ENCODE peak calls at places on chromosomes 4 and X, in eight cellular contexts. O is tibial artery; U is brain microvascular endothelial cell; P is HepG2; F is RWPE1; K is tibial nerve; M is CD4-positive, alpha-beta memory T cell; W is pancreas. L is an unnamed sample.

GRCh38 chrX:42459735-42460134 is 318.2 kb downstream of the PPP1R2C start:
- DNase-seq in K (no peak), F (no peak), U (no peak), W (no peak), M (no peak), P (peak; percentile 1), O (no peak), L (no peak)

GRCh38 chrX:134975516-134975915 is 15.3 kb upstream of the SMIM10 start:
- DNase-seq in U (no peak), F (no peak), M (no peak), W (no peak), P (no peak), O (no peak), K (no peak), L (no peak)

GRCh38 chrX:10722804-10723364 is 102.5 kb upstream of the MID1 start:
- DNase-seq in F (peak; percentile 38), M (peak; percentile 15), O (peak; percentile 63), P (no peak), K (peak; percentile 79), U (peak; percentile 60), W (no peak), L (peak; percentile 17)

GRCh38 chr4:14529653-14530052 is 472.6 kb upstream of the CPEB2 start:
- DNase-seq in K (no peak), W (no peak), U (peak; percentile 72), M (no peak), P (no peak), F (peak; percentile 0), O (no peak), L (no peak)

GRCh38 chr4:140870427-140870826 is 114.2 kb upstream of the TBC1D9 start:
- DNase-seq in M (no peak), P (no peak), F (no peak), O (no peak), U (no peak), K (no peak), W (no peak), L (no peak)

GRCh38 chrX:34884693-34885277 is 57.8 kb upstream of the FAM47B start:
- DNase-seq in P (no peak), M (no peak), K (peak; percentile 4), W (no peak), U (peak; percentile 71), O (no peak), F (peak; percentile 53), L (no peak)

GRCh38 chrX:54950730-54951375 is 30.2 kb downstream of the TRO start:
- DNase-seq in F (no peak), M (no peak), W (no peak), P (no peak), U (no peak), K (no peak), O (no peak), L (no peak)

GRCh38 chrX:72387247-72387646 is 81.5 kb upstream of the CITED1 start:
- DNase-seq in K (no peak), M (no peak), W (no peak), F (no peak), U (no peak), P (no peak), O (no peak), L (no peak)

GRCh38 chr4:8320386-8320750 is 50.8 kb downstream of the HTRA3 start:
- DNase-seq in O (no peak), F (no peak), M (no peak), W (peak; percentile 11), P (peak; percentile 18), U (no peak), K (no peak), L (no peak)

GRCh38 chr4:8393593-8394038 is 46.9 kb downstream of the ACOX3 start:
- DNase-seq in K (peak; percentile 67), W (no peak), P (no peak), F (peak; percentile 69), O (peak; percentile 81), M (no peak), U (peak; percentile 95), L (no peak)

GRCh38 chr4:74006009-74006476 is 7.6 kb upstream of the CXCL5 start:
- DNase-seq in O (no peak), P (no peak), K (no peak), U (no peak), W (no peak), F (no peak), M (no peak), L (no peak)

DNA sequence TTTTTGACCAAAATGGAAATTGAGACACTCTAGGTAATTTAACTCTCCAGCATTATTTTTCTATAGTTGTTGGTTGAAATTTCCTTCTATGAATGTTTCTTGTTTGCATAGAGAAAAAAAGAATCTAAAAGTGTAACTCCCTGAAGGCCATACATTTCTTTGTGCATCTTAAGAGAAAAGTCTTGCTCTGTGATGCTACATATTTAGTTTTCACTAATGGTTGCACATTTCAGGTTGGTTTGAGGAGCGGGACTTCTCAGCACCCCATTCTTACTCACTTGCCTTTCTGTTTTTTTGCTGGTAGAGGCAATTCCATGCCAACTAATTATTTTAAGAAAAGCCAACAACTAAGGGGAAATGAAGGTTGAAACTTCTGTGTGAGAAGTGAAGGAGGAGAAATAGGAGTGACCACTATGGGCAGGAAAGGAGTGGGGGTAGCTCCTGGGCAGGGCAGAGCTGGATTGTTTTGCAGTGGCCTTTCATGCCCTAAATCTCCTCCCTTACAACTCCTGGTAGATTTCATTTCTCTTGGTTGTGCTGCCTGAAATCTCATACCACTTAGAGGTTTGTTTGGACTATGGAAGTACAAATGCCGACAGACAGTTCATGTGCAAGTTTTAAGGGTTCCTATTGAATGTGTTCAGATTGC is 76.6 kb downstream of the RAPGEF2 start:
- DNase-seq in F (no peak), M (no peak), O (no peak), K (no peak), P (no peak), U (no peak), W (no peak), L (no peak)
- H3K27ac ChIP-seq in F (no peak overlapping the region), M (no peak overlapping the region), O (peak overlapping the region; percentile 61), K (peak overlapping the region; percentile 64), P (no peak overlapping the region), U (no peak overlapping the region), W (no peak overlapping the region), L (no peak overlapping the region)

DNA sequence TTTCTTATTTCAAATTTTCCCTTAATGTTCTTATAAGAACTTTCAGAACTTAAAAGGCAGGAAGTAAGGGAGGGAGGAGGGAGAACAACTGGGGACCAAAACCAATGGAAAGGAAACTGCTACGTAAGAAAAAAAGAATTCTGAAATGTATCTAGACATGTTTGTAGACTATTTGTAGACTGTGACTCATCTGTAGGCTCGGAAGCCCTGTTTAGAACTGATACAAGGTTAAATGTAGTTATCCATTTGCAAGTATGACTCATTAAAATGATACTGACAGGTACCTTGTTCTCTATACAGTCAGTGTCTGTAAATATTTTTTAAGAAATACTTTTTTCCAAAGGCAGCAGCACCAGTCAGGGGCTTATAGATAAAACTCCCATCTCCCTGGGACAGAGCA is 202.0 kb downstream of the DHX15 start:
- DNase-seq in F (peak; percentile 77), K (no peak), U (no peak), W (no peak), O (no peak), P (peak; percentile 75), M (no peak), L (no peak)
- H3K27ac ChIP-seq in F (peak overlapping the region; percentile 52), K (no peak overlapping the region), U (no peak overlapping the region), W (peak overlapping the region; percentile 33), O (no peak overlapping the region), P (no peak overlapping the region), M (no peak overlapping the region), L (no peak overlapping the region)

GRCh38 chr4:181478675-181479074 is 764.5 kb upstream of the TENM3 start:
- DNase-seq in O (no peak), M (no peak), K (no peak), W (no peak), P (no peak), F (no peak), U (no peak), L (no peak)
- H3K27ac ChIP-seq in O (no peak overlapping the region), M (no peak overlapping the region), K (no peak overlapping the region), W (no peak overlapping the region), P (no peak overlapping the region), F (no peak overlapping the region), U (no peak overlapping the region), L (no peak overlapping the region)

GRCh38 chr4:182201871-182202270 is 41.3 kb upstream of the TENM3 start:
- DNase-seq in M (no peak), W (no peak), P (no peak), U (no peak), K (no peak), O (no peak), F (no peak), L (no peak)
- H3K27ac ChIP-seq in M (no peak overlapping the region), W (no peak overlapping the region), P (no peak overlapping the region), U (no peak overlapping the region), K (no peak overlapping the region), O (no peak overlapping the region), F (no peak overlapping the region), L (no peak overlapping the region)

GRCh38 chr4:10008208-10009005 is 12.9 kb downstream of the SLC2A9 start:
- DNase-seq in U (no peak), W (no peak), M (no peak), K (no peak), O (no peak), F (peak; percentile 38), P (no peak), L (no peak)
- H3K27ac ChIP-seq in U (no peak overlapping the region), W (peak overlapping the region; percentile 12), M (no peak overlapping the region), K (no peak overlapping the region), O (no peak overlapping the region), F (peak overlapping the region; percentile 91), P (no peak overlapping the region), L (no peak overlapping the region)

DNA sequence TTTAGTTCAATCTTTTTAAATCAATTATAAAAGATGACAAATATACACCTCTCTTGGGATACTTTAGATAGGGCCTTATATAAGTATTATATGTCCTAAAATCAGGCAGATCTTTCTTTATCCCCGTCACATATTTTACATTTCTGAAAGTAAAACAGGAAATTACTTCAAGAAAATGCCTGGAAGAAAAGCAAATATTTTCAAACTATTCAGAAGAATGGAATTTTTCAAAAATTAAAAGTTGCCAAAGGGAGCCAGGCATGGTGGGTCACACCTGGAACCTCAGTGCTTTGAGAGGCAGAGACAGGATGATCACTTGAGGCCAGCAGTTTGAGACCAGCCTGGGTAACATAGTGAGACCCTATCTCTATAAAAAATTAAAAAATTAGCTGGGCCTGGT is 34.4 kb downstream of the MGARP start:
- DNase-seq in M (no peak), K (no peak), O (no peak), U (no peak), F (no peak), W (no peak), P (no peak), L (no peak)
- H3K27ac ChIP-seq in M (no peak overlapping the region), K (no peak overlapping the region), O (peak overlapping the region; percentile 19), U (peak overlapping the region; percentile 46), F (peak overlapping the region; percentile 36), W (no peak overlapping the region), P (no peak overlapping the region), L (no peak overlapping the region)

DNA sequence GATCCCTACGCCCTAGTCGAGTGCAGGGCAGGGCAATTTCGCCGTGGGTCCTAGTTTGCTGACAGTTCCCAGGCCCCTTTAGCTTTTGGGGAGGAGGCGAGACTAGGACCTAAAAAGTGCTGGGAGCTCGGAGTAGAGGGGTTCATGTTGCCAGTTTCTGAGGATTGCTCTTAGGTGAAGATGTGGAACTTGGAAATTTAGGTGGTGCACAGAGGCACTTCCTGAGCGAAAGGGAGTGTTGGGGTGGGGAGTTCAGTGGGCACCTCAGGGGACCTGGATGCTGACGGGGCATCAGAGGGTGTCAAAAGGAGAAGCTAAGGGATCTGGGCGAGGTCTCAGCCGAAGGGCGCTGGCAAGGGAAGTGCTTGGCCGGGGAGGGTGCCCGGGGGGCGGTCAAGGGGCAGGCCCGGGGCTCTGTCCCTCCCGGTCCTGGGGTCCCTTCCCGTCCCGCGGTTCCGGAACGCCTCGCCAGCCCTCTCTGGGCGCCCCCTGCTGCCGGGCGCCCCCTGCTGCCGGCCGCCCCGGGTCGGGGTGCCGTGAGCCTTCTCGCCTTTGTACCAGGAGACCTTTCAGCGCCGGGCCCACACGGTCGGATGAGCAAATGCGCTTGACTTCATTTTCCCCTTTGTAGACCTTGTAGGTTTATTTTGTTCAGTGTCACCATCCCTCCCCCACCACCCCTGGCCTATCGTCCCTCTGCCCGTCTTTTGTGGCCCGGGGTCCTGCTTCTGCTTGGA is 3.0 kb upstream of the PHOX2B start:
- DNase-seq in U (no peak), M (no peak), F (no peak), W (no peak), P (no peak), O (no peak), K (no peak), L (no peak)
- H3K27ac ChIP-seq in U (no peak overlapping the region), M (no peak overlapping the region), F (no peak overlapping the region), W (no peak overlapping the region), P (no peak overlapping the region), O (no peak overlapping the region), K (no peak overlapping the region), L (no peak overlapping the region)